ENCODE peak calls at places on chromosomes 3 and 15, in nine cellular contexts. G, Y, O, V, R, D, B, P and F are unnamed samples.

GRCh38 chr3:149883134-149883533 is 70.1 kb downstream of the RNF13 start:
- DNase-seq in G (no peak), Y (no peak), O (no peak), V (no peak), R (no peak), D (no peak), B (no peak), P (no peak), F (no peak)

GRCh38 chr3:40116478-40117162 is 192.9 kb upstream of the EIF1B start:
- DNase-seq in G (no peak), Y (no peak), O (peak), V (no peak), R (peak), D (no peak), B (no peak), P (peak), F (peak)

GRCh38 chr3:51813539-51813938 is 34.5 kb upstream of the IQCF6 start:
- DNase-seq in G (peak), Y (peak), O (no peak), V (no peak), R (no peak), D (no peak), B (no peak), P (no peak), F (no peak)

GRCh38 chr15:31318429-31318828 is 8.2 kb upstream of the KLF13 start:
- DNase-seq in G (no peak), Y (no peak), O (no peak), V (no peak), R (no peak), D (no peak), B (no peak), P (no peak), F (no peak)

GRCh38 chr15:55846108-55846707 is 103.3 kb upstream of the PRTG start:
- DNase-seq in G (peak), Y (no peak), O (peak), V (peak), R (peak), D (peak), B (peak), P (peak), F (peak)

GRCh38 chr3:14568269-14568668 is 28.1 kb upstream of the GRIP2 start:
- DNase-seq in G (no peak), Y (no peak), O (peak), V (no peak), R (no peak), D (no peak), B (no peak), P (no peak), F (no peak)

GRCh38 chr3:42590989-42591756 is 513 bp downstream of the SS18L2 start:
- DNase-seq in G (no peak), Y (no peak), O (no peak), V (no peak), R (peak), D (no peak), B (no peak), P (no peak), F (peak)

GRCh38 chr15:46795685-46796084 is 921.6 kb upstream of the SEMA6D start:
- DNase-seq in G (no peak), Y (no peak), O (no peak), V (no peak), R (no peak), D (no peak), B (no peak), P (no peak), F (no peak)

GRCh38 chr15:73602992-73603391 is 30.2 kb downstream of the NPTN start:
- DNase-seq in G (no peak), Y (no peak), O (no peak), V (no peak), R (no peak), D (no peak), B (no peak), P (no peak), F (no peak)

GRCh38 chr15:85289677-85290365 is 90.6 kb upstream of the AKAP13 start:
- DNase-seq in G (peak), Y (no peak), O (peak), V (peak), R (peak), D (no peak), B (no peak), P (peak), F (peak)

GRCh38 chr3:58193682-58194407 is 16.9 kb downstream of the DNASE1L3 start:
- DNase-seq in G (no peak), Y (no peak), O (no peak), V (no peak), R (no peak), D (no peak), B (no peak), P (no peak), F (no peak)

GRCh38 chr15:101489236-101489632 is 273 bp downstream of the PCSK6 start:
- DNase-seq in G (no peak), Y (peak), O (peak), V (peak), R (peak), D (no peak), B (no peak), P (no peak), F (no peak)

GRCh38 chr3:171134170-171134569 is 107.7 kb upstream of the SLC2A2 start:
- DNase-seq in G (no peak), Y (no peak), O (no peak), V (no peak), R (no peak), D (no peak), B (no peak), P (no peak), F (no peak)

GRCh38 chr15:90594297-90594696 is 64.6 kb downstream of the CRTC3 start:
- DNase-seq in G (peak), Y (peak), O (peak), V (peak), R (no peak), D (no peak), B (no peak), P (no peak), F (peak)

GRCh38 chr3:148790841-148791240 is 36.8 kb upstream of the CPB1 start:
- DNase-seq in G (peak), Y (no peak), O (no peak), V (peak), R (no peak), D (no peak), B (no peak), P (no peak), F (peak)

GRCh38 chr15:87597346-87598052 is 659.0 kb downstream of the NTRK3 start:
- DNase-seq in G (no peak), Y (no peak), O (no peak), V (no peak), R (no peak), D (no peak), B (no peak), P (no peak), F (peak)

GRCh38 chr3:129061888-129062834 is 1.6 kb downstream of the GP9 start:
- DNase-seq in G (no peak), Y (no peak), O (no peak), V (no peak), R (no peak), D (no peak), B (no peak), P (no peak), F (no peak)

GRCh38 chr15:71237456-71238188 is 122.4 kb downstream of the THSD4 start:
- DNase-seq in G (no peak), Y (peak), O (peak), V (peak), R (peak), D (no peak), B (no peak), P (peak), F (peak)

GRCh38 chr3:71551286-71551919 is 32.1 kb downstream of the FOXP1 start:
- DNase-seq in G (no peak), Y (no peak), O (peak), V (no peak), R (peak), D (no peak), B (no peak), P (peak), F (peak)

GRCh38 chr3:122606330-122606729 is 28.9 kb downstream of the PARP15 start:
- DNase-seq in G (no peak), Y (no peak), O (no peak), V (no peak), R (no peak), D (no peak), B (no peak), P (no peak), F (no peak)